ENCODE peak calls at places on chromosomes 1 and 21, in eight cellular contexts. F is lower leg skin, S is AG09319, D is GM13977, Z is Calu3, K is hepatocyte, R is dorsolateral prefrontal cortex, V is RWPE1. G is an unnamed sample.

GRCh38 chr1:212467843-212468482 is 35.2 kb downstream of the NENF start:
- DNase-seq in F (no peak), S (no peak), D (peak; percentile 67), Z (peak; percentile 40), K (no peak), R (peak; percentile 66), V (no peak), G (no peak)

GRCh38 chr1:245585252-245585959 is 430.6 kb downstream of the KIF26B start:
- DNase-seq in F (no peak), S (peak; percentile 22), D (no peak), Z (peak; percentile 38), K (peak; percentile 71), R (no peak), V (peak; percentile 40), G (no peak)

GRCh38 chr1:21508580-21509350 is 458 bp upstream of the ALPL start:
- DNase-seq in F (no peak), S (no peak), D (peak; percentile 92), Z (peak; percentile 79), K (peak; percentile 90), R (no peak), V (peak; percentile 48), G (peak; percentile 73)

GRCh38 chr21:45873418-45873817 is 108.2 kb upstream of the COL6A1 start:
- DNase-seq in F (no peak), S (no peak), D (no peak), Z (no peak), K (no peak), R (no peak), V (no peak), G (no peak)

GRCh38 chr1:169879034-169879835 is 14.5 kb downstream of the SCYL3 start:
- DNase-seq in F (no peak), S (no peak), D (no peak), Z (no peak), K (no peak), R (no peak), V (no peak), G (no peak)

GRCh38 chr21:45130324-45130774 is 56.0 kb downstream of the ADARB1 start:
- DNase-seq in F (no peak), S (no peak), D (no peak), Z (no peak), K (peak; percentile 43), R (no peak), V (peak; percentile 72), G (no peak)

GRCh38 chr1:221117548-221117951 is 238.3 kb downstream of the HLX start:
- DNase-seq in F (no peak), S (peak; percentile 45), D (no peak), Z (peak; percentile 66), K (peak; percentile 18), R (no peak), V (no peak), G (peak; percentile 48)

GRCh38 chr21:45877821-45878469 is 103.6 kb upstream of the COL6A1 start:
- DNase-seq in F (no peak), S (no peak), D (no peak), Z (no peak), K (no peak), R (no peak), V (no peak), G (peak; percentile 37)

GRCh38 chr1:87358219-87358618 is 29.5 kb downstream of the LMO4 start:
- DNase-seq in F (no peak), S (no peak), D (no peak), Z (no peak), K (no peak), R (no peak), V (no peak), G (no peak)

GRCh38 chr1:150572918-150573647 is 6.3 kb downstream of the MCL1 start:
- DNase-seq in F (no peak), S (no peak), D (no peak), Z (no peak), K (peak; percentile 13), R (no peak), V (no peak), G (no peak)

GRCh38 chr1:32754282-32755097 is 51.9 kb upstream of the SYNC start:
- DNase-seq in F (peak; percentile 90), S (no peak), D (peak; percentile 65), Z (peak; percentile 54), K (peak; percentile 70), R (peak; percentile 51), V (no peak), G (peak; percentile 50)

GRCh38 chr1:22264464-22265330 is 121.8 kb upstream of the WNT4 start:
- DNase-seq in F (no peak), S (no peak), D (no peak), Z (no peak), K (no peak), R (no peak), V (no peak), G (no peak)

GRCh38 chr1:17028662-17029188 is 17.0 kb upstream of the ATP13A2 start:
- DNase-seq in F (no peak), S (no peak), D (no peak), Z (no peak), K (no peak), R (no peak), V (no peak), G (no peak)

GRCh38 chr1:83791821-83792437 is 207.0 kb downstream of the TTLL7 start:
- DNase-seq in F (no peak), S (peak; percentile 32), D (no peak), Z (no peak), K (no peak), R (no peak), V (no peak), G (no peak)

GRCh38 chr1:166874464-166874863 is 1.6 kb downstream of the TADA1 start:
- DNase-seq in F (no peak), S (no peak), D (no peak), Z (no peak), K (no peak), R (no peak), V (no peak), G (no peak)

GRCh38 chr1:166875734-166876539 is at the start of gene TADA1:
- DNase-seq in F (peak; percentile 100), S (peak; percentile 93), D (peak; percentile 95), Z (peak; percentile 99), K (peak; percentile 99), R (peak; percentile 98), V (peak; percentile 94), G (peak; percentile 98)

GRCh38 chr1:166875302-166875733 is 746 bp downstream of the TADA1 start:
- DNase-seq in F (no peak), S (no peak), D (no peak), Z (no peak), K (no peak), R (no peak), V (no peak), G (no peak)

GRCh38 chr1:166870584-166870983 is 5.5 kb downstream of the TADA1 start:
- DNase-seq in F (no peak), S (no peak), D (no peak), Z (no peak), K (no peak), R (no peak), V (no peak), G (no peak)

DNA sequence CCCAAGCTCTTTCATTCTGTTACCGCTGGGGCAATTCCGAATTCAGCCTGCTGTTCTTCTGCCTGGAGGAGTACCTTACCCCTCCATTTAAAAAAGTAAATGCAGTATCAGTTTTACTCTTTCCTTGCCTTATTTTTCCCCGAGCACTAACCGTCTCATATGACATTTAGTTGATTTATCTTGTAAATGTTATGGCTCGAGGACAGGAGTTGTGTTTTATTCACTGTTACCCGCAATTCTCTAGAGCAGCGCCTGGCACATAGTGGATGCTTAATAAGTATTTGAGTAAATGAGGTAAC is 425 bp upstream of the TADA1 start:
- DNase-seq in F (no peak), S (no peak), D (no peak), Z (no peak), K (no peak), R (no peak), V (no peak), G (no peak)
- TF ChIP-seq CTCF in F (no peak), S (no peak), D (no peak), Z (peak; percentile 15), K (peak; percentile 5), R (no peak), V (peak; percentile 45), G (peak; percentile 36)

DNA sequence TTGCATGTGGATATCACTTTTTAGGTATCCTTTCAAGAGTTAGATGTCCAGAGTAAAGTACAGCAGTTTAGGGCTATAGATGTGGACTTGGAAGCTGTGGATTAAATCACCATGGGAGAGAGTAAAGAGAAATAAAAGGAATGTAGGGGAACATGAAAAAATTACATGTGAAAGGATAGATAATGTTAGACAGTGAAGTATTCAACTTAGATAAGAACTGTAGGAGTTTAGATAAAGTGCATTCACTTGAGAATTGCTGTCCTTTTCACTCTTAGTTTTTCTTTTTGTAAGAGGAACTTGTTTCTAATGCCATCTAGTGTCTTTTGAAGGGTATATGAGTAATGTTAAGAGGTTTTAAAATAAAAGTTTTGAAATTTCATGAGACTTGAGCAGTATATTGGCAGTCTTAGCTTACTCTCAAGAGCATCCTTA is 40.1 kb downstream of the MAST2 start:
- DNase-seq in F (no peak), S (peak; percentile 10), D (peak; percentile 18), Z (no peak), K (no peak), R (no peak), V (peak; percentile 4), G (no peak)
- TF ChIP-seq CTCF in F (no peak), S (peak; percentile 38), D (peak; percentile 27), Z (no peak), K (peak; percentile 41), R (peak; percentile 26), V (peak; percentile 36), G (no peak)

GRCh38 chr21:42521384-42521783 is 7.7 kb downstream of the SLC37A1 start:
- DNase-seq in F (peak; percentile 3), S (no peak), D (no peak), Z (no peak), K (no peak), R (no peak), V (no peak), G (no peak)

GRCh38 chr21:42522771-42523170 is 9.1 kb downstream of the SLC37A1 start:
- DNase-seq in F (no peak), S (no peak), D (no peak), Z (no peak), K (no peak), R (no peak), V (no peak), G (no peak)

GRCh38 chr21:42522271-42522670 is 8.6 kb downstream of the SLC37A1 start:
- DNase-seq in F (peak; percentile 76), S (no peak), D (no peak), Z (no peak), K (no peak), R (no peak), V (no peak), G (peak; percentile 61)

GRCh38 chr21:42521805-42522204 is 8.2 kb downstream of the SLC37A1 start:
- DNase-seq in F (peak; percentile 62), S (no peak), D (no peak), Z (no peak), K (no peak), R (no peak), V (no peak), G (no peak)

GRCh38 chr21:42520628-42521253 is 7.1 kb downstream of the SLC37A1 start:
- DNase-seq in F (peak; percentile 77), S (no peak), D (no peak), Z (no peak), K (no peak), R (no peak), V (no peak), G (peak; percentile 62)
- TF ChIP-seq CTCF in F (no peak), S (no peak), D (no peak), Z (no peak), K (peak; percentile 6), R (peak; percentile 24), V (no peak), G (no peak)

DNA sequence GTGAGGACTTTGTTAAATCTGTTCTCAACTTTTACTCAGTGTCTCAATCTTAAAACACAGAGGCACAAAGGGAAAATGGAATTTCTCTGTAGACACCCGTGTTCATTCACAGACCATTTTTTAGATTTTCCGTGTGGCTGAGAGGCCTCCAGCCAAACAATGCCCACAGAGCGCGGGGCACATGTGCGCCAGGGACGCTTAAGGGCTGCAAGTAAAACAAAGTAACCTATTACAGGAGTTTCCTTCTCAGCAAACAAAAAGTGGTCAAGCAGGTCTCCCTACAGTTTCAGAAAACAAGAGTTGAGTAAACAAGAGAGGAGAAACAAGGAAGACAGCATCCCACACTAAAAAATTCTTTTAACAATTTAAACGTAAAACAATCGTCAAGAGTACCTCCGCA is 115.3 kb downstream of the RERE start:
- DNase-seq in F (no peak), S (no peak), D (peak; percentile 59), Z (peak; percentile 61), K (peak; percentile 58), R (no peak), V (peak; percentile 39), G (peak; percentile 56)
- TF ChIP-seq CTCF in F (no peak), S (no peak), D (no peak), Z (no peak), K (no peak), R (no peak), V (no peak), G (no peak)